ENCODE peak calls at places on chromosomes 16 and 17, in nine cellular contexts. K is stimulated activated CD8-positive, alpha-beta memory T cell treated with anti-CD3 and anti-CD28 coated beads, Interleukin-7, amount 100 ng/mL, for 1 hour; T is epithelial cell of esophagus; B is astrocyte of the hippocampus; D is ovary; I is body of pancreas; Y is SJSA1; V is naive B cell; H is activated CD8-positive, alpha-beta memory T cell treated with anti-CD3 and anti-CD28 coated beads for 48 hours. X is an unnamed sample.

GRCh38 chr17:64993867-64994266 is 62.7 kb downstream of the GNA13 start:
- DNase-seq in D (no peak), T (no peak), I (no peak), K (no peak), Y (no peak), B (no peak), H (no peak), V (no peak), X (no peak)

GRCh38 chr16:27452569-27453475 is 50.8 kb downstream of the IL21R start:
- DNase-seq in D (no peak), T (no peak), V (peak; percentile 45), H (no peak), I (no peak), Y (no peak), B (no peak), K (no peak), X (no peak)

GRCh38 chr17:42460371-42460770 is 1.7 kb downstream of the ATP6V0A1 start:
- DNase-seq in V (no peak), D (no peak), Y (peak; percentile 13), K (no peak), T (no peak), B (no peak), I (no peak), H (no peak), X (no peak)

GRCh38 chr17:45927247-45927646 is 32.9 kb downstream of the MAPT start:
- DNase-seq in D (no peak), B (no peak), Y (no peak), V (no peak), T (no peak), K (no peak), I (no peak), H (no peak), X (no peak)

GRCh38 chr17:81958633-81959342 is 2.2 kb downstream of the NOTUM start:
- DNase-seq in V (no peak), D (no peak), Y (no peak), T (no peak), K (no peak), I (no peak), H (no peak), B (no peak), X (no peak)

GRCh38 chr16:14309001-14309886 is 238.1 kb downstream of the MRTFB start:
- DNase-seq in T (peak; percentile 97), H (no peak), I (peak; percentile 93), D (no peak), Y (no peak), K (no peak), B (no peak), V (no peak), X (no peak)

GRCh38 chr16:11236441-11236840 is 19.6 kb downstream of the SOCS1 start:
- DNase-seq in T (no peak), Y (no peak), V (no peak), B (no peak), H (no peak), K (no peak), I (no peak), D (no peak), X (no peak)

GRCh38 chr17:40323731-40324650 is 15.0 kb downstream of the RARA start:
- DNase-seq in Y (peak; percentile 79), K (peak; percentile 44), D (peak; percentile 65), T (no peak), H (peak; percentile 59), B (peak; percentile 64), I (peak; percentile 56), V (peak; percentile 89), X (no peak)

GRCh38 chr17:38604479-38605229 is 1.1 kb downstream of the SRCIN1 start:
- DNase-seq in D (peak; percentile 33), T (no peak), H (no peak), B (no peak), K (no peak), Y (no peak), V (no peak), I (peak; percentile 44), X (no peak)

GRCh38 chr16:83955218-83956130 is 2.4 kb downstream of the OSGIN1 start:
- DNase-seq in H (no peak), V (no peak), B (peak; percentile 48), K (no peak), T (peak; percentile 11), D (no peak), Y (no peak), I (peak; percentile 43), X (no peak)

GRCh38 chr17:83194761-83195329 is 115.4 kb downstream of the METRNL start:
- DNase-seq in K (no peak), Y (peak; percentile 62), V (no peak), I (peak; percentile 3), T (no peak), D (no peak), H (no peak), B (peak; percentile 33), X (no peak)

GRCh38 chr16:678858-679807 is 1.1 kb upstream of the STUB1 start:
- DNase-seq in K (no peak), T (peak; percentile 44), Y (peak; percentile 70), V (peak; percentile 45), B (peak; percentile 74), H (no peak), D (peak; percentile 83), I (peak; percentile 86), X (peak; percentile 65)

GRCh38 chr17:69854381-69854780 is 220.6 kb upstream of the KCNJ16 start:
- DNase-seq in K (no peak), V (no peak), Y (no peak), H (no peak), D (no peak), T (no peak), I (no peak), B (peak; percentile 7), X (no peak)

GRCh38 chr16:3127745-3128144 is 7.1 kb upstream of the ZNF213 start:
- DNase-seq in V (no peak), Y (no peak), D (no peak), H (no peak), I (no peak), T (peak; percentile 79), B (no peak), K (no peak), X (no peak)